ENCODE peak calls at places on chromosomes 1 and 21, in eight cellular contexts. I, W, C, U, R, A, N and S are unnamed samples.

GRCh38 chr1:94236021-94236491 is 1.3 kb downstream of the ARHGAP29 start:
- DNase-seq in W (no peak), R (no peak), I (no peak), U (no peak), N (no peak), A (no peak), C (no peak), S (no peak)

GRCh38 chr1:13730751-13731482 is 30.9 kb downstream of the PRDM2 start:
- DNase-seq in R (no peak), I (peak; percentile 50), W (no peak), U (no peak), N (no peak), C (no peak), A (no peak), S (peak; percentile 45)

GRCh38 chr1:245879091-245879490 is 628.0 kb downstream of the SMYD3 start:
- DNase-seq in U (no peak), A (no peak), I (no peak), R (no peak), W (no peak), N (no peak), C (no peak), S (no peak)

GRCh38 chr1:16618719-16619118 is 5.4 kb upstream of the NBPF1 start:
- DNase-seq in R (peak; percentile 38), A (peak; percentile 99), C (no peak), I (peak; percentile 29), N (peak; percentile 61), W (peak; percentile 74), U (peak; percentile 83), S (no peak)

GRCh38 chr1:229135773-229136172 is 135.1 kb upstream of the RAB4A start:
- DNase-seq in C (no peak), U (no peak), R (no peak), A (no peak), W (no peak), N (no peak), I (no peak), S (no peak)

GRCh38 chr1:94178896-94179295 is 57.9 kb upstream of the ABCA4 start:
- DNase-seq in A (no peak), W (no peak), R (no peak), C (no peak), U (no peak), I (no peak), N (no peak), S (no peak)

GRCh38 chr1:114009393-114009792 is 30.1 kb downstream of the OLFML3 start:
- DNase-seq in N (no peak), R (no peak), A (no peak), C (no peak), U (no peak), W (no peak), I (no peak), S (no peak)

GRCh38 chr1:78092686-78093085 is 46.9 kb downstream of the GIPC2 start:
- DNase-seq in C (no peak), W (no peak), R (no peak), N (no peak), I (no peak), U (no peak), A (no peak), S (no peak)

GRCh38 chr1:205922806-205923205 is 20.4 kb downstream of the SLC26A9 start:
- DNase-seq in R (no peak), C (no peak), N (no peak), I (peak; percentile 16), A (no peak), W (no peak), U (peak; percentile 22), S (no peak)

GRCh38 chr1:177780096-177780700 is 189.7 kb downstream of the SEC16B start:
- DNase-seq in W (no peak), I (no peak), N (no peak), U (no peak), A (no peak), R (no peak), C (no peak), S (no peak)

GRCh38 chr1:26826261-26827201 is at the start of gene ZDHHC18:
- DNase-seq in W (peak; percentile 88), N (peak; percentile 62), I (peak; percentile 76), U (peak; percentile 82), A (no peak), C (peak; percentile 69), R (peak; percentile 50), S (no peak)

GRCh38 chr1:42675467-42675866 is 6.8 kb upstream of the YBX1 start:
- DNase-seq in W (no peak), N (no peak), R (no peak), I (no peak), U (no peak), C (no peak), A (no peak), S (no peak)

GRCh38 chr1:27940297-27940696 is 5.5 kb downstream of the SMPDL3B start:
- DNase-seq in I (peak; percentile 59), A (no peak), C (no peak), N (no peak), U (no peak), W (no peak), R (peak; percentile 40), S (no peak)

GRCh38 chr21:33687634-33688033 is 45.3 kb downstream of the ITSN1 start:
- DNase-seq in W (no peak), N (no peak), A (no peak), R (no peak), U (no peak), I (no peak), C (no peak), S (no peak)

GRCh38 chr1:18344755-18345154 is 136.0 kb upstream of the KLHDC7A start:
- DNase-seq in C (no peak), W (no peak), U (no peak), N (no peak), I (no peak), A (no peak), R (no peak), S (no peak)

GRCh38 chr21:26881504-26882228 is 36.5 kb upstream of the ADAMTS1 start:
- DNase-seq in N (no peak), R (no peak), W (no peak), U (no peak), A (no peak), C (no peak), I (no peak), S (no peak)

GRCh38 chr1:100302756-100303155 is 36.7 kb downstream of the RTCA start:
- DNase-seq in U (no peak), W (no peak), C (no peak), N (no peak), I (no peak), A (no peak), R (no peak), S (no peak)

GRCh38 chr1:25544819-25545218 is 1.4 kb downstream of the LDLRAP1 start:
- DNase-seq in R (peak; percentile 60), W (no peak), C (no peak), A (no peak), I (peak; percentile 44), U (no peak), N (no peak), S (no peak)

GRCh38 chr1:25541889-25542658 is 1.3 kb upstream of the LDLRAP1 start:
- DNase-seq in C (no peak), I (no peak), U (no peak), W (no peak), N (no peak), R (no peak), A (no peak), S (no peak)

GRCh38 chr1:25544243-25544764 is 898 bp downstream of the LDLRAP1 start:
- DNase-seq in A (no peak), N (no peak), C (no peak), R (no peak), U (peak; percentile 65), W (no peak), I (peak; percentile 40), S (no peak)

GRCh38 chr1:25543106-25543424 is 341 bp upstream of the LDLRAP1 start:
- DNase-seq in I (no peak), C (no peak), U (no peak), A (no peak), R (no peak), W (no peak), N (no peak), S (no peak)

GRCh38 chr1:25543425-25544242 is at the start of gene LDLRAP1:
- DNase-seq in R (peak; percentile 77), W (peak; percentile 92), U (peak; percentile 88), A (no peak), I (peak; percentile 77), C (peak; percentile 79), N (peak; percentile 63), S (no peak)
- TF ChIP-seq POLR2A in R (peak; percentile 90), W (peak; percentile 96), U (no peak), A (no peak), I (no peak), C (peak; percentile 80), N (no peak), S (peak; percentile 72)

DNA sequence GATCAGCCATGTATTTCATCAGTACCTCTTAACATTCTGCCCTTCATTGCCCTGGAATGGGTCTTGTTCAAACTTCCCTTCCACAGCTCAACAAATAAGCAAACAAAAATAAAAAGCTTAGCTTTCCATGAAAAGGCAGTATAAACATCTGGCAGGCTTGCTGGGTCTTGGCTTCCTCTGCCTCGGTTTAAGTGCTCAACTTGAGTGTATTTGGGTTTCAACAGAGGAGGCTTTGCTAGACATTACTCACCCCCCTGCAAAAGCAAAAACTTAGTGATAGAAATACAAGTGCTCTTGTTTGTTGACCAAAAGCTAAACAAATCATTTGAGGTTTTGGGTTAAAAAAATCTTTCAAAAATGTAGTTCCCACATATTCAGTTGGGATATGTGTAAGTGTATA is 518.5 kb downstream of the PLPP3 start:
- DNase-seq in C (no peak), U (no peak), N (no peak), R (no peak), W (no peak), I (no peak), A (no peak), S (no peak)
- H3K27ac ChIP-seq in C (no peak overlapping the region), U (no peak overlapping the region), N (no peak overlapping the region), R (no peak overlapping the region), W (no peak overlapping the region), I (peak overlapping the region; percentile 13), A (no peak overlapping the region), S (no peak overlapping the region)

GRCh38 chr1:112619518-112620458 is at the start of gene CAPZA1:
- DNase-seq in W (peak; percentile 94), A (no peak), N (peak; percentile 91), R (peak; percentile 93), C (peak; percentile 90), I (peak; percentile 93), U (peak; percentile 96), S (peak; percentile 62)
- TF ChIP-seq POLR2A in W (peak; percentile 74), A (no peak), N (peak; percentile 94), R (peak; percentile 81), C (peak; percentile 88), I (peak; percentile 83), U (peak; percentile 88), S (peak; percentile 83)

GRCh38 chr1:92931691-92932090 is 29.6 kb downstream of the DIPK1A start:
- DNase-seq in C (no peak), U (no peak), W (no peak), A (no peak), R (no peak), I (no peak), N (no peak), S (no peak)

GRCh38 chr1:92936865-92937264 is 24.4 kb downstream of the DIPK1A start:
- DNase-seq in R (no peak), N (no peak), C (no peak), W (no peak), U (no peak), I (no peak), A (no peak), S (no peak)

GRCh38 chr1:92937731-92938130 is 23.5 kb downstream of the DIPK1A start:
- DNase-seq in W (no peak), R (no peak), U (no peak), A (no peak), I (no peak), C (no peak), N (no peak), S (no peak)

GRCh38 chr1:92933459-92933858 is 27.8 kb downstream of the DIPK1A start:
- DNase-seq in N (no peak), I (no peak), C (no peak), W (no peak), R (no peak), A (no peak), U (no peak), S (no peak)

GRCh38 chr1:92934395-92935378 is 26.6 kb downstream of the DIPK1A start:
- DNase-seq in C (no peak), I (peak; percentile 44), A (no peak), U (no peak), N (no peak), R (peak; percentile 51), W (peak; percentile 65), S (no peak)
- H3K27ac ChIP-seq in C (no peak overlapping the region), I (peak overlapping the region; percentile 46), A (no peak overlapping the region), U (peak overlapping the region; percentile 66), N (peak overlapping the region; percentile 54), R (no peak overlapping the region), W (peak overlapping the region; percentile 70), S (peak overlapping the region; percentile 56)